ENCODE peak calls at places on chromosomes 1 and 21, in eight cellular contexts. R is IMR-90, F is body of pancreas, T is uterus, W is adrenal gland, J is prostate gland, B is heart left ventricle, U is suprapubic skin. X is an unnamed sample.

GRCh38 chr1:44587796-44588460 is 86.4 kb downstream of the TMEM53 start:
- DNase-seq in R (no peak), F (peak), T (no peak), W (peak), J (no peak), B (no peak), U (no peak), X (peak)

GRCh38 chr1:185960377-185961151 is 226.4 kb downstream of the HMCN1 start:
- DNase-seq in R (peak), F (peak), T (peak), W (no peak), J (no peak), B (peak), U (peak), X (no peak)

GRCh38 chr1:14478120-14478519 is 120.4 kb upstream of the KAZN start:
- DNase-seq in R (no peak), F (no peak), T (no peak), W (no peak), J (no peak), B (no peak), U (no peak), X (no peak)

GRCh38 chr1:2374260-2375155 is 16.8 kb downstream of the MORN1 start:
- DNase-seq in R (no peak), F (no peak), T (no peak), W (no peak), J (no peak), B (no peak), U (peak), X (no peak)

GRCh38 chr21:15003463-15004135 is 61.2 kb downstream of the NRIP1 start:
- DNase-seq in R (no peak), F (no peak), T (no peak), W (peak), J (no peak), B (no peak), U (no peak), X (no peak)

GRCh38 chr1:84299536-84300260 is 1.8 kb upstream of the SAMD13 start:
- DNase-seq in R (peak), F (no peak), T (no peak), W (no peak), J (no peak), B (no peak), U (no peak), X (no peak)

GRCh38 chr1:204409111-204409510 is 2.5 kb downstream of the PPP1R15B start:
- DNase-seq in R (no peak), F (no peak), T (no peak), W (no peak), J (no peak), B (no peak), U (no peak), X (no peak)

GRCh38 chr1:64505232-64505943 is 35.5 kb downstream of the CACHD1 start:
- DNase-seq in R (no peak), F (peak), T (peak), W (peak), J (no peak), B (peak), U (peak), X (peak)

GRCh38 chr1:100412980-100413379 is 60.7 kb downstream of the CDC14A start:
- DNase-seq in R (no peak), F (no peak), T (no peak), W (no peak), J (peak), B (no peak), U (no peak), X (no peak)

GRCh38 chr1:179178135-179178630 is 51.3 kb downstream of the ABL2 start:
- DNase-seq in R (peak), F (no peak), T (no peak), W (no peak), J (no peak), B (no peak), U (no peak), X (no peak)

GRCh38 chr1:222535455-222535854 is 12.4 kb downstream of the HHIPL2 start:
- DNase-seq in R (no peak), F (no peak), T (no peak), W (no peak), J (no peak), B (no peak), U (no peak), X (no peak)

GRCh38 chr1:90476994-90477393 is 240.1 kb downstream of the BARHL2 start:
- DNase-seq in R (no peak), F (no peak), T (no peak), W (no peak), J (no peak), B (no peak), U (no peak), X (no peak)

GRCh38 chr1:234970371-234970730 is 158.3 kb downstream of the TOMM20 start:
- DNase-seq in R (peak), F (no peak), T (no peak), W (no peak), J (no peak), B (no peak), U (peak), X (peak)

GRCh38 chr21:29230541-29231275 is 68.0 kb upstream of the BACH1 start:
- DNase-seq in R (no peak), F (no peak), T (no peak), W (no peak), J (no peak), B (no peak), U (no peak), X (no peak)

DNA sequence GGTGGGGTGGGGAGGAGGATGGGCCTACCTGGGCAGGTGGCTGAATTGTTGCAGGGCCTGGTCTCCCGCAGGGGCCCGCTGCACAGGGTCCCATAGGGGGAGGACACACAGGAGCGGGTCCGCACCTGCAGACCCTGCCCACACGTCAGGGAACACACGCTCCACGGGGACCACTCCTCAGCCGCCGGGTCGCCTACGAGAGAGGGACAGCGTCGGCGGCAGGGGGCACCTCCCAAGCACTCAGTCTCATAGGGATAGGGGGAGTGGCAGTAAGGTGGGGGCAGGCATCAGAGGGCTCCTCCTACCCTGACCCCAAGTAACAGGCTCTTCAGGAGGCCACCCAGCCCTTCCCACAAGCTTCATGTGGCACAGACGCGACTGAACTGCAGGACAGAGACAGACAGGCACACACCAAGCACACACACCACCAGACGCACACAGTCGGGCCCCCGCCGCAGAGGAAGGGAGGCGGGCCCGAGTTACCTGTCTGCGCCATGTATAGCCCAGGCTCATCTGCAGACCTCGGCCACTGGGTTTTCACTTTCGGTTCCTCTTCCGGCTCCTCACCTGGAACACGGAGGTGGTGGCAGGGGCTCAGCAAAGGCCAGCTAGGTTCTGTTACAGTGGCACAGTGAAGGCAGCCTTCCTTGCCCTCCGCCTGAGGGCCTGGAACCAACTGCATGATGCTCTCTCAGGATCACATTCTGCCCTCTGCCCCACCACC is 19.8 kb downstream of the ADGRB2 start:
- DNase-seq in R (no peak), F (no peak), T (no peak), W (no peak), J (no peak), B (no peak), U (no peak), X (peak)
- TF ChIP-seq POLR2A in R (no peak), F (no peak), T (no peak), W (no peak), J (no peak), B (no peak), U (no peak), X (no peak)

GRCh38 chr1:201741763-201742342 is 87.1 kb upstream of the IPO9 start:
- DNase-seq in R (no peak), F (no peak), T (no peak), W (no peak), J (no peak), B (no peak), U (no peak), X (no peak)

GRCh38 chr1:201739054-201739453 is 89.9 kb upstream of the IPO9 start:
- DNase-seq in R (no peak), F (no peak), T (no peak), W (no peak), J (no peak), B (no peak), U (no peak), X (no peak)

GRCh38 chr1:201740086-201740541 is 88.8 kb upstream of the IPO9 start:
- DNase-seq in R (no peak), F (no peak), T (no peak), W (no peak), J (no peak), B (no peak), U (no peak), X (no peak)

GRCh38 chr1:201739492-201740085 is 89.4 kb upstream of the IPO9 start:
- DNase-seq in R (no peak), F (peak), T (peak), W (peak), J (peak), B (peak), U (peak), X (peak)

GRCh38 chr1:201740609-201741231 is 88.2 kb upstream of the IPO9 start:
- DNase-seq in R (no peak), F (no peak), T (no peak), W (no peak), J (no peak), B (no peak), U (no peak), X (peak)
- H3K4me3 ChIP-seq in R (no peak), F (peak), T (peak), W (peak), J (peak), B (peak), U (peak), X (peak)

DNA sequence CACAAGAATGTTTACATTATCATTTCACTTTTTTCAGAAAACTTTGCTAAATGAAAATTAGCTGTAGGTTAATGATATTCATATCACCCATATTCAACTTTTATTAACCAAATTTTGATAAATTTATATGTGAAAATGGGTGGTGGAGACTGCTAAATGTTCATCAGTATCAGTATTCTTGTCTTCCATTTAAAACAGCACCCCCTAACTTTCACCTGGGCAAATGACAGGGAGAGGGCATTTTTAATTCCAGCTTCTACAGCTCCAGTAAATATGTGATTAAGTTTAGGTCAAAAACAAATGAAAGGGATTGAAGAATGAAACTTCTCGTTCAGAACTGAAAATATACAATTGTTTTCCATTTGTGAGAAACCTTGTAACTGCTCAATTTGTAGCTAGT is 722.2 kb downstream of the KCNT2 start:
- DNase-seq in R (no peak), F (no peak), T (no peak), W (no peak), J (no peak), B (no peak), U (no peak), X (no peak)
- TF ChIP-seq CTCF in R (peak), F (no peak), T (no peak), W (no peak), J (no peak), B (no peak), U (no peak), X (no peak)

DNA sequence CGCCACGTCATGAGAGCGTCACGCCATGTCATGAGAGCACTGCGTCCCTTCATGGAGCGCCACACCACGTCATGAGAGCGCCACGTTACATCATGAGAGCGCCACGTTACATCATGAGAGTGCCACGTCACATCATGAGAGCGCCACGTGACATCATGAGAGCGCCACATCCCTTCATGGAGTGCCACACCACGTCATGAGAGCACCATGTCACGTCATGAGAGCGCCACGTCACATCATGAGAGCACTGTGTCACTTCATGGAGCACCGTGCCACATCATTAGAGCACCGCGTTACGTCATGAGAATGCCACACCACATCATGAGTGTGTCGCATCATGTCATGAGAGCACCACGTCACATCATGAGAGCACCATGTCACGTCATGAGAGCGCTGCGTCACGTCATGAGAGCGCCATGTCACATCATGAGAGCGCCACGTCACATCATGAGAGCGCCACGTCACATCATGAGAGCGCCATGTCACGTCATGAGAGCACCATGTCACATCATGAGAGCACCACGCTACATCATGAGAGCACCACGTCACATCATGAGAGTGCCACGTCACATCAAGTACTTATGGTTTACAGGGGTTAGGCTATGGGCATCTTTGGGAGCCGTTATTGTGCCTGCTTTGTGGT is 9.8 kb upstream of the NLRP3 start:
- DNase-seq in R (no peak), F (no peak), T (no peak), W (no peak), J (no peak), B (no peak), U (no peak), X (peak)
- TF ChIP-seq POLR2A in R (no peak), F (no peak), T (no peak), W (no peak), J (no peak), B (no peak), U (no peak), X (no peak)

X was measured in Peyer's patch.